ENCODE peak calls at places on chromosomes 16 and 17, in seven cellular contexts. E is AG04450, W is testis, O is cardiac fibroblast, I is BE2C, U is fibroblast of lung, H is tibial nerve. G is an unnamed sample.

GRCh38 chr16:81443688-81444447 is 740 bp upstream of the CMIP start:
- DNase-seq in E (no peak), U (no peak), W (no peak), H (no peak), I (no peak), O (no peak), G (no peak)

GRCh38 chr17:11308550-11308949 is 67.5 kb downstream of the SHISA6 start:
- DNase-seq in E (no peak), U (no peak), O (no peak), H (no peak), W (no peak), I (no peak), G (no peak)

GRCh38 chr16:74698220-74698619 is 2.4 kb downstream of the MLKL start:
- DNase-seq in I (no peak), E (no peak), W (no peak), O (no peak), H (no peak), U (no peak), G (no peak)

GRCh38 chr16:30745082-30745481 is 3.1 kb upstream of the PHKG2 start:
- DNase-seq in O (no peak), E (no peak), W (no peak), U (no peak), H (no peak), I (no peak), G (no peak)

GRCh38 chr17:28384281-28385036 is 13.0 kb downstream of the SARM1 start:
- DNase-seq in I (no peak), O (no peak), U (no peak), W (peak), H (peak), E (no peak), G (no peak)

GRCh38 chr16:28935924-28936783 is 4.4 kb downstream of the CD19 start:
- DNase-seq in E (no peak), W (peak), I (peak), U (peak), O (peak), H (peak), G (peak)

GRCh38 chr16:66289051-66289680 is 77.3 kb upstream of the CDH5 start:
- DNase-seq in H (no peak), O (no peak), E (no peak), I (no peak), W (no peak), U (no peak), G (no peak)

GRCh38 chr17:30599424-30600061 is 122.3 kb downstream of the GOSR1 start:
- DNase-seq in O (no peak), H (no peak), W (no peak), E (no peak), U (no peak), I (no peak), G (no peak)

GRCh38 chr17:77783991-77784820 is 174.3 kb upstream of the TNRC6C start:
- DNase-seq in W (no peak), O (no peak), U (no peak), I (no peak), H (no peak), E (no peak), G (no peak)

GRCh38 chr17:42363767-42364585 is 24.3 kb downstream of the STAT3 start:
- DNase-seq in W (no peak), H (peak), I (no peak), O (peak), U (no peak), E (no peak), G (no peak)

GRCh38 chr16:31377210-31377903 is 15.8 kb upstream of the ITGAD start:
- DNase-seq in O (no peak), U (no peak), I (no peak), W (no peak), H (no peak), E (no peak), G (no peak)

GRCh38 chr16:69108905-69109252 is 3.4 kb downstream of the HAS3 start:
- DNase-seq in O (no peak), W (no peak), E (no peak), I (no peak), H (no peak), U (no peak), G (no peak)

GRCh38 chr17:27207073-27207511 is 86.8 kb upstream of the WSB1 start:
- DNase-seq in W (no peak), U (peak), H (no peak), E (peak), I (no peak), O (peak), G (peak)

GRCh38 chr17:60526726-60527125 is 684 bp upstream of the APPBP2 start:
- DNase-seq in E (no peak), H (no peak), O (peak), W (no peak), U (peak), I (no peak), G (no peak)

GRCh38 chr17:71519285-71519684 is 601.5 kb upstream of the SOX9 start:
- DNase-seq in O (peak), H (no peak), I (no peak), U (no peak), W (no peak), E (no peak), G (no peak)

GRCh38 chr17:83069931-83070374 is 9.5 kb upstream of the METRNL start:
- DNase-seq in U (no peak), E (no peak), H (no peak), O (no peak), W (no peak), I (no peak), G (no peak)

GRCh38 chr17:51435641-51436091 is 175.3 kb downstream of the UTP18 start:
- DNase-seq in E (no peak), U (no peak), W (peak), I (peak), H (peak), O (peak), G (no peak)

GRCh38 chr17:38871247-38871991 is 1.6 kb downstream of the LASP1 start:
- DNase-seq in U (peak), I (no peak), O (peak), W (peak), H (peak), E (no peak), G (no peak)

GRCh38 chr17:64692187-64692586 is 30.1 kb upstream of the SMURF2 start:
- DNase-seq in I (no peak), H (no peak), W (no peak), U (peak), E (no peak), O (no peak), G (no peak)

GRCh38 chr17:51045616-51046526 is 74.8 kb downstream of the SPAG9 start:
- DNase-seq in E (no peak), I (no peak), O (peak), H (no peak), W (no peak), U (peak), G (no peak)

GRCh38 chr17:8360751-8361150 is 15.8 kb downstream of the KRABD2 start:
- DNase-seq in W (no peak), E (no peak), I (no peak), U (no peak), H (no peak), O (no peak), G (no peak)

GRCh38 chr17:64596988-64597387 is 65.1 kb downstream of the SMURF2 start:
- DNase-seq in U (no peak), H (no peak), I (no peak), O (no peak), E (no peak), W (no peak), G (no peak)

GRCh38 chr16:54633943-54634362 is 296.7 kb upstream of the IRX5 start:
- DNase-seq in W (peak), E (no peak), I (peak), U (no peak), O (peak), H (peak), G (no peak)

GRCh38 chr17:4480929-4481898 is 17.5 kb upstream of the SPNS2 start:
- DNase-seq in W (no peak), E (no peak), H (no peak), U (no peak), O (no peak), I (no peak), G (no peak)

GRCh38 chr16:87231295-87231694 is 85.9 kb downstream of the C16orf95 start:
- DNase-seq in W (no peak), U (no peak), E (no peak), I (no peak), H (no peak), O (no peak), G (no peak)

GRCh38 chr16:87234601-87235000 is 82.6 kb downstream of the C16orf95 start:
- DNase-seq in I (no peak), O (no peak), H (no peak), U (no peak), E (no peak), W (no peak), G (no peak)

GRCh38 chr16:87235810-87236515 is 81.2 kb downstream of the C16orf95 start:
- DNase-seq in H (no peak), I (no peak), W (no peak), O (no peak), E (no peak), U (no peak), G (no peak)

GRCh38 chr16:87231911-87232310 is 85.3 kb downstream of the C16orf95 start:
- DNase-seq in H (no peak), O (no peak), W (no peak), I (no peak), E (no peak), U (no peak), G (no peak)

DNA sequence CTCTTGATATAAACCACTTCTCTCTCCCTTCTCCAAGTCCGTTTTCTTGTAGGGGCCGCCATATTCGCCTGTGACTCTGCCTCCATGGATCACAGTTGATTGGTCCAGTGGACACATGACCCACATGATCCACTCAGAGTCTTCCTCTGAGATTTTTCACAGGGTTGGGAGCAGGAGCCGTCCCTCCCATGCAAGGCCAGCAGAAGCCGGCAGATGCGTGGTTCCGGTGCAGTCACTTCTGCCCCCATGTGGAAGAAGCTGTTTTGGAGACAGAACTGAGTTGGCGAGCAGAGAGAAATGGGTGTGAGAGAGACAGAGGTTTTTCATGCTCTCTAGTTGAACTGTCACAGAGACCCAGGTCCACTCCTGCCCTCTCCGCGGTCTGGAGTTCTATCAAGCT is 83.3 kb downstream of the C16orf95 start:
- DNase-seq in I (no peak), E (no peak), O (peak), W (no peak), H (no peak), U (peak), G (no peak)
- TF ChIP-seq CTCF in I (peak), E (peak), O (peak), W (no peak), H (peak), U (peak), G (no peak)

DNA sequence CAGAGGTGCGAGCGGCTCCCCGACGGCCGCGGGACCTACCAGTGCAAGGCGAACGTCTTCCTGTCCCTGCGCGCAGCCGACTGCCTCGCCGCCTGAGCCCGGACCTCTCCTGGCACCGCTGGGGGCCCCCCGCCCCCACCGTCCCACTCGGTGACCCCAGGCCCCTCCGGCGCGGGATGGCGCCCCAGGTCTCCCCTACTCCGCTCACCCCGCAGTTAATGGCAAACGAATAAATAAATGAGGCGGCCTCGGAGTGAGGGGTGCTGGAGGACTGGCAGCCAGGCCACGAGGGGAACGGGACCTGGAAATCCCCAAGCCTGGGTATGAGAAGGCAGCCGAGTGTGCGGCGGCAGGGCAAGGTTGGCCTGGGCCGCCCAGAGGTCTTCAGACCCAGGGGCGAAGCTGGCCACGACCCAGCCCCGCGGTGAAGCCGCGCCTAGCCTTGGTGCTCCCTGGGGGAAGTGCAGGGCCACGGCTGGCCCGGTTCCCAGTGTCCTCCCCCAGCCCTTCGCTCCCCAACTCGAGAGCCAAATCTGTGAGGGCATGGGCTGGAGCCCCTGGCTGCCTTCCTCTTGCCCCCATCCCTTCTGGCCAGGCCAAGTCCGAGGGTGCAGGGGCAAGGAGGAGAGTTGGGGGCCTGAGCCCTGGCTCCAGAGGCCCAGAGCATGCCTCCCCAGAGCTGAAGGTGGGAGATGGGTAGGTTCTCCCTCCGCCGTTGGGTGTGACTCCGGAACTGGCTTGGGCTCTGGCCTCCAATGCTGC is 796 bp downstream of the NPB start:
- DNase-seq in O (no peak), H (no peak), W (no peak), E (no peak), U (no peak), I (no peak), G (no peak)
- H3K4me3 ChIP-seq in O (no peak), H (peak), W (peak), E (peak), U (no peak), I (no peak), G (no peak)

DNA sequence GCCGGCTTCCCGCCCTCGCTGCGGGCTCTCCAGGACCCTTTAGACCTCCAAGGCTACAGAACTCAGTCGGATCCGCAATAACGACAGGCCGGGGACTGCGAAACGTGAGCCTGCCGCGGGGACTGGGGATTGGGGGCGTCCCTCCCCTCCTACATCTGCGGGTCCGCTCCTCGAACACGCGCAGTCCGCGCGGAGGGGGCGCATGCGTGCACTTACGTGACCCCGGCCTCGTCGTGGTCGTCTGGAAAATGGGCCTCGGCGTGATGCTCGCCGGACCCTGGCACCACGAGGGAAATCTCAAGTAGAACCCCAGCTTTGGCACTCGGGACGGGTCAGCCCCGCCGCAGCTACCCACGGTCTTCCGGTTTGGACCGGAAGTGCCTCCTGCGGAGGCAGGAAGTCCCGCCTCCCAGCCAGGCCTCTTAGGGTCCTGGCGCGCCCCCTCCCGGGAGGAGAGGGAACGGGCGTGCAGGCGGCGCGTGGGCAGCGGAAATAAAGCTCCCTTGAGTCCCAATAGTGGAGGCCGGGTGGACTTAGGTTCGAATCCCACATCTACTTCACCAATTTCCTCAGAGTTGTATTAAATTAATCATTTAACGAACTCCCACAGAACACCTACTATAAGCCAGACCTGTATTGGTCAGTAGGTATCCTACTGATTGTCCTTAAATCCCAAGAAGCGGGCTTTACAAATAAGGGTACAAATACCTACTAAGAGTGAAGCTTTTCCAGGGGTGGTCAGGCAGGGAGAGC is at the start of gene TAF1C:
- DNase-seq in H (peak), U (peak), I (peak), O (peak), W (peak), E (peak), G (peak)
- TF ChIP-seq CTCF in H (peak), U (peak), I (peak), O (peak), W (peak), E (peak), G (peak)

GRCh38 chr16:2151188-2152091 is 3.0 kb downstream of the RAB26 start:
- DNase-seq in I (peak), E (no peak), O (peak), U (no peak), H (no peak), W (no peak), G (no peak)
- H3K4me3 ChIP-seq in I (peak), E (peak), O (no peak), U (no peak), H (no peak), W (no peak), G (peak)

GRCh38 chr17:49194297-49194607 is 16.1 kb downstream of the GNGT2 start:
- DNase-seq in O (no peak), I (no peak), H (no peak), E (no peak), W (no peak), U (no peak), G (no peak)

GRCh38 chr17:49191407-49191916 is 18.9 kb downstream of the GNGT2 start:
- DNase-seq in W (no peak), O (no peak), I (no peak), H (no peak), E (no peak), U (no peak), G (no peak)

GRCh38 chr17:49190932-49191331 is 19.4 kb downstream of the GNGT2 start:
- DNase-seq in H (no peak), U (no peak), I (no peak), W (no peak), E (no peak), O (no peak), G (no peak)

GRCh38 chr17:49193513-49194296 is 16.7 kb downstream of the GNGT2 start:
- DNase-seq in O (peak), E (no peak), I (peak), H (peak), W (peak), U (peak), G (peak)

GRCh38 chr17:49191917-49192741 is 18.2 kb downstream of the GNGT2 start:
- DNase-seq in I (peak), W (peak), O (peak), E (peak), U (peak), H (peak), G (peak)
- TF ChIP-seq CTCF in I (peak), W (peak), O (peak), E (peak), U (no peak), H (peak), G (peak)

GRCh38 chr17:9363440-9364350 is 211.9 kb downstream of the STX8 start:
- DNase-seq in O (peak), E (no peak), U (peak), H (no peak), I (no peak), W (no peak), G (no peak)

GRCh38 chr17:9356488-9356911 is 219.1 kb downstream of the STX8 start:
- DNase-seq in H (peak), U (no peak), I (no peak), O (no peak), E (no peak), W (no peak), G (no peak)

GRCh38 chr17:9360610-9361571 is 214.7 kb downstream of the STX8 start:
- DNase-seq in W (peak), I (no peak), O (peak), U (peak), E (peak), H (no peak), G (peak)

GRCh38 chr17:9364837-9365430 is 210.7 kb downstream of the STX8 start:
- DNase-seq in I (no peak), W (no peak), O (no peak), H (no peak), U (peak), E (no peak), G (no peak)

DNA sequence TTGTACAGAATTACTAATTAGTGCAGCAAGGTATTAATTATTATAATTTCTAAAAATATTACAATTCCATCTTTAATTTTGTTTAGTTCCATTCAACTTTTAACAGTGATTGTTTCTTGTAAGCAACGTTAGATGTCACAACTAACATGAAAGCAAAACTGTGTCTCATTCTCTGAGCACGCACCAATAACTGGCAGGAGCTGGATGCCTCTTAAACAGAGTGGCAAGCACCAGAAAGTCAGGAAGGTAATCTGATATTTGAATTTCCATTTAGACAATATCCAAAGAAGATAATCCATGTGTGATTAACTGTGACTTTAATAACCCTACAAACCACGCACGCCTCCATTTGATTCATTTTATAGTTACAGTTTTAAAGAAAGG is 214.1 kb downstream of the STX8 start:
- DNase-seq in E (no peak), H (no peak), O (no peak), W (no peak), U (no peak), I (no peak), G (no peak)
- H3K4me3 ChIP-seq in E (no peak), H (no peak), O (no peak), W (no peak), U (no peak), I (no peak), G (no peak)

G was measured in retinal pigment epithelial cell.